ENCODE peak calls at places on chromosomes 1 and 21, in six cellular contexts. K is fibroblast of mammary gland, Z is AG09309, P is foreskin fibroblast, F is astrocyte, V is HFF-Myc. M is an unnamed sample.

GRCh38 chr1:165988275-165988674 is 160.9 kb downstream of the UCK2 start:
- DNase-seq in K (no peak), Z (no peak), P (no peak), F (no peak), V (no peak), M (no peak)

GRCh38 chr1:30782361-30783243 is 25.0 kb upstream of the LAPTM5 start:
- DNase-seq in K (peak), Z (no peak), P (peak), F (no peak), V (no peak), M (peak)

GRCh38 chr1:34013958-34014737 is 150.3 kb downstream of the HMGB4 start:
- DNase-seq in K (peak), Z (no peak), P (no peak), F (no peak), V (no peak), M (peak)

GRCh38 chr1:94983343-94983742 is 56.4 kb upstream of the CNN3 start:
- DNase-seq in K (peak), Z (no peak), P (peak), F (peak), V (no peak), M (peak)

GRCh38 chr21:45572231-45572630 is 30.0 kb upstream of the SLC19A1 start:
- DNase-seq in K (no peak), Z (no peak), P (no peak), F (no peak), V (no peak), M (no peak)

GRCh38 chr1:2538376-2538775 is 8.3 kb upstream of the HES5 start:
- DNase-seq in K (no peak), Z (no peak), P (no peak), F (no peak), V (no peak), M (no peak)

GRCh38 chr1:115980998-115981993 is 5.0 kb downstream of the SLC22A15 start:
- DNase-seq in K (peak), Z (peak), P (no peak), F (peak), V (no peak), M (peak)

GRCh38 chr1:31621872-31622730 is 4.6 kb downstream of the HCRTR1 start:
- DNase-seq in K (no peak), Z (no peak), P (no peak), F (no peak), V (no peak), M (no peak)

GRCh38 chr21:15422761-15423160 is 307.0 kb upstream of the USP25 start:
- DNase-seq in K (peak), Z (no peak), P (no peak), F (peak), V (peak), M (peak)

GRCh38 chr1:244319283-244320132 is 132.2 kb downstream of the ADSS2 start:
- DNase-seq in K (peak), Z (peak), P (peak), F (peak), V (no peak), M (peak)

GRCh38 chr1:56409112-56409691 is 170.2 kb downstream of the PLPP3 start:
- DNase-seq in K (no peak), Z (no peak), P (no peak), F (no peak), V (no peak), M (no peak)

GRCh38 chr21:43277481-43278351 is 108.9 kb downstream of the CRYAA start:
- DNase-seq in K (no peak), Z (no peak), P (no peak), F (no peak), V (no peak), M (no peak)

GRCh38 chr1:8078176-8078671 is 52.1 kb upstream of the ERRFI1 start:
- DNase-seq in K (peak), Z (no peak), P (peak), F (peak), V (no peak), M (peak)

GRCh38 chr1:78950801-78951200 is 55.7 kb downstream of the ADGRL4 start:
- DNase-seq in K (no peak), Z (no peak), P (no peak), F (no peak), V (no peak), M (no peak)

GRCh38 chr1:221925947-221926346 is 184.1 kb upstream of the DUSP10 start:
- DNase-seq in K (no peak), Z (peak), P (no peak), F (no peak), V (no peak), M (no peak)

GRCh38 chr1:85581802-85582686 is 1.5 kb downstream of the CCN1 start:
- DNase-seq in K (peak), Z (no peak), P (peak), F (peak), V (no peak), M (peak)

GRCh38 chr1:41566274-41566885 is 81.9 kb upstream of the EDN2 start:
- DNase-seq in K (no peak), Z (no peak), P (no peak), F (no peak), V (no peak), M (no peak)

GRCh38 chr1:47809301-47810084 is 187.7 kb downstream of the TRABD2B start:
- DNase-seq in K (no peak), Z (no peak), P (no peak), F (no peak), V (no peak), M (peak)

GRCh38 chr21:32807717-32808380 is 36.3 kb upstream of the PAXBP1 start:
- DNase-seq in K (peak), Z (peak), P (no peak), F (peak), V (no peak), M (peak)

GRCh38 chr1:65172936-65173335 is 24.9 kb downstream of the AK4 start:
- DNase-seq in K (peak), Z (no peak), P (no peak), F (no peak), V (no peak), M (no peak)

GRCh38 chr1:40668769-40669525 is 3.5 kb upstream of the RIMS3 start:
- DNase-seq in K (peak), Z (no peak), P (peak), F (peak), V (no peak), M (peak)

GRCh38 chr21:39072468-39072867 is 110.8 kb downstream of the PSMG1 start:
- DNase-seq in K (no peak), Z (no peak), P (no peak), F (no peak), V (no peak), M (no peak)

GRCh38 chr1:152026895-152027294 is 9.9 kb downstream of the S100A11 start:
- DNase-seq in K (no peak), Z (no peak), P (no peak), F (peak), V (no peak), M (peak)

GRCh38 chr21:45084121-45084520 is 9.7 kb downstream of the ADARB1 start:
- DNase-seq in K (no peak), Z (no peak), P (no peak), F (no peak), V (no peak), M (no peak)

GRCh38 chr1:161180643-161181042 is 3.3 kb upstream of the B4GALT3 start:
- DNase-seq in K (peak), Z (no peak), P (no peak), F (no peak), V (no peak), M (peak)

GRCh38 chr1:163535807-163536206 is 214.1 kb downstream of the NUF2 start:
- DNase-seq in K (peak), Z (peak), P (peak), F (peak), V (peak), M (peak)

GRCh38 chr1:223776075-223776814 is 63.9 kb downstream of the CAPN2 start:
- DNase-seq in K (peak), Z (peak), P (peak), F (peak), V (peak), M (peak)

GRCh38 chr1:23528245-23528978 is 2.6 kb downstream of the E2F2 start:
- DNase-seq in K (peak), Z (no peak), P (peak), F (peak), V (peak), M (peak)

GRCh38 chr1:224245188-224245587 is 62.1 kb downstream of the DEGS1 start:
- DNase-seq in K (peak), Z (no peak), P (peak), F (no peak), V (peak), M (peak)

GRCh38 chr1:99461499-99461898 is 184.4 kb upstream of the PALMD start:
- DNase-seq in K (no peak), Z (no peak), P (no peak), F (no peak), V (no peak), M (no peak)

GRCh38 chr1:99455760-99456159 is 190.2 kb upstream of the PALMD start:
- DNase-seq in K (no peak), Z (no peak), P (no peak), F (peak), V (no peak), M (no peak)

GRCh38 chr1:99457381-99458165 is 188.3 kb upstream of the PALMD start:
- DNase-seq in K (peak), Z (peak), P (peak), F (peak), V (peak), M (peak)

GRCh38 chr1:99456536-99456935 is 189.4 kb upstream of the PALMD start:
- DNase-seq in K (peak), Z (no peak), P (no peak), F (peak), V (peak), M (no peak)
- H3K4me3 ChIP-seq in K (no peak), Z (no peak), P (no peak), F (no peak), V (no peak), M (no peak)

DNA sequence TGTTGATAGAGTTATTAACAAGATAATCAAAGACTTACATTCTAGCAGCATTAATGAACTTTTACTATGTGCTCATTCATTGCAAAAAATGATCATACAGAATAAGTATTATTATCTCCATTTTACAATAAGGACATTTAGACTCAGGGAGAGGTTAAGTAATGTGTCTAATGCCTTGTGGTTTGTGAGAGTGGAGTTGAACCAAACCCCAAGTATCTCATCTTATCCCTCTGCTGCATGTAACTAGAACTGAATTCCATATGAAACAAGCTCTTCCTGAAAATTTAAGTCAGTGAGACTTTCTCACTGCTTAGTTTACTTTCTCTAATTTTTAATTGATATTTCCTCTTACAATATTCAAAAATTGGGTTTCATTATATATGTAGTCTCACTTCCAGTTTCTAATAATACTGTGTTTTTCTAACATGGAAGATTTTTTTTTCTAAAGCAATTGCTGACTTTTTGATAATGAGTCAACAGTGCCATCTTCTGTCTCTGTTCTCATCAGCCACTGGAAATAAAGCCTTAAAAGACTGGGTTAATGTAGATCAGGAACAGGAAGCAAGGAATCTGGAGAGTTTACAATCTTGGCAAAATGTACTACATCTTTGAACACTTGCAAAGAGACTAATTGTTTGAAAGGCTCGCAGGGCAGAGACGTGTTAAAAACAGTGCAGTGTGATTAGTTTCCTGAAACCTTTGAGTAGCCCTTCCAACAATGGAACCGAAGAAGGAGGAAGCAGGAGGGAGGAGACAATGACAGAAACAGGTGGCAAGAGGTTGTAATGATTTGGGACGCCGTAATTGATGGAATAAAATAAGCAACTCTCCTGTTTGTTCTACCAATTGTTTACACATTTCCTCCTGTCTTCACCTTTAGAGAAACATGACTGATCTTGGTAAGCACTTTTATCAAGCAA is 567.6 kb downstream of the MRPL39 start:
- DNase-seq in K (peak), Z (no peak), P (no peak), F (peak), V (no peak), M (no peak)
- TF ChIP-seq CTCF in K (peak), Z (no peak), P (no peak), F (peak), V (no peak), M (no peak)

GRCh38 chr1:193438312-193438711 is 251.9 kb upstream of the B3GALT2 start:
- DNase-seq in K (no peak), Z (no peak), P (no peak), F (no peak), V (no peak), M (no peak)
- H3K4me3 ChIP-seq in K (no peak), Z (no peak), P (no peak), F (no peak), V (no peak), M (no peak)

GRCh38 chr1:186572509-186572908 is 107.7 kb downstream of the PTGS2 start:
- DNase-seq in K (no peak), Z (no peak), P (no peak), F (no peak), V (no peak), M (no peak)
- TF ChIP-seq CTCF in K (no peak), Z (no peak), P (no peak), F (no peak), V (no peak), M (no peak)